ENCODE peak calls at places on chromosomes 6 and 20, in ten cellular contexts. W, F, I, Q, M, J, V, G, Y and U are unnamed samples.

GRCh38 chr6:20875369-20875963 is 341.2 kb downstream of the CDKAL1 start:
- DNase-seq in W (no peak), F (peak), I (peak), Q (no peak), M (peak), J (no peak), V (no peak), G (no peak), Y (peak), U (peak)

GRCh38 chr6:17395112-17395511 is 1.7 kb downstream of the CAP2 start:
- DNase-seq in W (no peak), F (no peak), I (no peak), Q (no peak), M (no peak), J (no peak), V (no peak), G (no peak), Y (no peak), U (no peak)

GRCh38 chr20:14830899-14831298 is 493.5 kb upstream of the FLRT3 start:
- DNase-seq in W (no peak), F (no peak), I (no peak), Q (no peak), M (no peak), J (no peak), V (no peak), G (no peak), Y (no peak), U (no peak)

GRCh38 chr6:165456327-165456726 is 146.9 kb upstream of the C6orf118 start:
- DNase-seq in W (no peak), F (no peak), I (no peak), Q (no peak), M (no peak), J (no peak), V (no peak), G (no peak), Y (no peak), U (no peak)

GRCh38 chr6:70281923-70282902 is 20.7 kb downstream of the COL9A1 start:
- DNase-seq in W (no peak), F (no peak), I (no peak), Q (no peak), M (peak), J (no peak), V (peak), G (no peak), Y (peak), U (no peak)

GRCh38 chr6:55664581-55665223 is 85.7 kb upstream of the HMGCLL1 start:
- DNase-seq in W (no peak), F (peak), I (no peak), Q (no peak), M (no peak), J (no peak), V (no peak), G (no peak), Y (no peak), U (no peak)

GRCh38 chr6:31053873-31054272 is 43.6 kb downstream of the MUC22 start:
- DNase-seq in W (no peak), F (no peak), I (no peak), Q (no peak), M (no peak), J (no peak), V (no peak), G (no peak), Y (no peak), U (no peak)

GRCh38 chr6:35435075-35435837 is 16.9 kb upstream of the FANCE start:
- DNase-seq in W (no peak), F (no peak), I (no peak), Q (no peak), M (no peak), J (no peak), V (no peak), G (peak), Y (no peak), U (no peak)

GRCh38 chr6:156660389-156660788 is 116.8 kb upstream of the ARID1B start:
- DNase-seq in W (no peak), F (no peak), I (no peak), Q (no peak), M (no peak), J (no peak), V (no peak), G (no peak), Y (no peak), U (no peak)

GRCh38 chr6:43681303-43681702 is 6.3 kb downstream of the MRPS18A start:
- DNase-seq in W (no peak), F (no peak), I (no peak), Q (no peak), M (no peak), J (no peak), V (no peak), G (no peak), Y (no peak), U (no peak)

GRCh38 chr6:96947055-96947454 is 22.5 kb downstream of the KLHL32 start:
- DNase-seq in W (no peak), F (no peak), I (peak), Q (peak), M (no peak), J (no peak), V (no peak), G (no peak), Y (no peak), U (no peak)

GRCh38 chr6:37484786-37485170 is 14.9 kb downstream of the CCDC167 start:
- DNase-seq in W (no peak), F (no peak), I (no peak), Q (no peak), M (no peak), J (no peak), V (no peak), G (no peak), Y (no peak), U (no peak)

GRCh38 chr20:19943021-19943659 is 74.0 kb upstream of the NAA20 start:
- DNase-seq in W (no peak), F (no peak), I (no peak), Q (no peak), M (no peak), J (no peak), V (no peak), G (peak), Y (no peak), U (no peak)

GRCh38 chr6:31822038-31822821 is 5.3 kb upstream of the HSPA1B start:
- DNase-seq in W (peak), F (peak), I (no peak), Q (peak), M (peak), J (peak), V (peak), G (peak), Y (no peak), U (peak)

GRCh38 chr20:2822073-2822472 is 5.9 kb downstream of the TMEM239 start:
- DNase-seq in W (peak), F (no peak), I (no peak), Q (peak), M (no peak), J (no peak), V (no peak), G (no peak), Y (no peak), U (no peak)

GRCh38 chr6:35911871-35912653 is 8.8 kb downstream of the SRPK1 start:
- DNase-seq in W (no peak), F (no peak), I (no peak), Q (no peak), M (no peak), J (no peak), V (no peak), G (no peak), Y (no peak), U (peak)

GRCh38 chr6:90028080-90028778 is 134.0 kb downstream of the GJA10 start:
- DNase-seq in W (no peak), F (no peak), I (no peak), Q (peak), M (no peak), J (no peak), V (no peak), G (no peak), Y (no peak), U (no peak)

GRCh38 chr6:158255280-158255973 is 56.8 kb upstream of the TULP4 start:
- DNase-seq in W (no peak), F (no peak), I (no peak), Q (no peak), M (no peak), J (no peak), V (no peak), G (no peak), Y (no peak), U (no peak)

GRCh38 chr20:51871943-51872342 is 69.6 kb upstream of the SALL4 start:
- DNase-seq in W (no peak), F (no peak), I (no peak), Q (no peak), M (no peak), J (no peak), V (no peak), G (no peak), Y (no peak), U (no peak)

GRCh38 chr20:22379472-22379871 is 204.9 kb downstream of the FOXA2 start:
- DNase-seq in W (no peak), F (peak), I (no peak), Q (no peak), M (no peak), J (no peak), V (no peak), G (no peak), Y (no peak), U (peak)

GRCh38 chr6:53309059-53309896 is 39.5 kb downstream of the ELOVL5 start:
- DNase-seq in W (no peak), F (no peak), I (no peak), Q (peak), M (no peak), J (no peak), V (no peak), G (peak), Y (no peak), U (no peak)

GRCh38 chr6:162845972-162846371 is 118.2 kb downstream of the PACRG start:
- DNase-seq in W (no peak), F (no peak), I (no peak), Q (no peak), M (no peak), J (no peak), V (no peak), G (no peak), Y (no peak), U (no peak)

GRCh38 chr20:58696411-58696961 is 3.9 kb downstream of the NPEPL1 start:
- DNase-seq in W (no peak), F (no peak), I (no peak), Q (no peak), M (no peak), J (no peak), V (no peak), G (no peak), Y (no peak), U (no peak)

GRCh38 chr6:169722362-169723199 is 1.7 kb downstream of the PHF10 start:
- DNase-seq in W (no peak), F (peak), I (no peak), Q (peak), M (peak), J (peak), V (peak), G (peak), Y (peak), U (peak)

GRCh38 chr6:83824831-83825230 is 28.3 kb upstream of the RIPPLY2 start:
- DNase-seq in W (no peak), F (no peak), I (no peak), Q (no peak), M (no peak), J (no peak), V (no peak), G (no peak), Y (no peak), U (no peak)

DNA sequence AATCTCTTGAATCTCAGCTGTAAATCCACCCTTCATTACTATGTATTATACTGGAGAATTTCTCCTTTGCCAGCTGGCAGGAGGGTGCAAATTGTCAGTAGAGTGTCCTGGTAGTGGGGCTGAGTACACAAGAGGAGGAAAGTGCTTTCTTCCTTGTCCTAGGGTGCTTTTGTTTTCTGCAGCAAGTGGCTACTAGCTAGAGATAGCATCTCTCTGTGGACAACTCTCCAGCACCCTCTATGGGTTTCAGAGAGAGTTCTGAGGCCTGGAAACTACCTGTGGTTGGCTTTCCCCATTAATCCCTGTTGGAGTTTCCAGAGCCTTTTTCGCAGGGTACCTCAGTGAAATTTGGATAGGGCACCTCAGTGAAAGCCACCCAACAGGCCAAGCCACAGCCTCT is 422.5 kb upstream of the RGS17 start:
- DNase-seq in W (no peak), F (no peak), I (no peak), Q (no peak), M (peak), J (no peak), V (no peak), G (no peak), Y (no peak), U (peak)
- TF ChIP-seq CTCF in W (no peak), F (no peak), I (peak), Q (no peak), M (no peak), J (no peak), V (no peak), G (no peak), Y (peak), U (no peak)

DNA sequence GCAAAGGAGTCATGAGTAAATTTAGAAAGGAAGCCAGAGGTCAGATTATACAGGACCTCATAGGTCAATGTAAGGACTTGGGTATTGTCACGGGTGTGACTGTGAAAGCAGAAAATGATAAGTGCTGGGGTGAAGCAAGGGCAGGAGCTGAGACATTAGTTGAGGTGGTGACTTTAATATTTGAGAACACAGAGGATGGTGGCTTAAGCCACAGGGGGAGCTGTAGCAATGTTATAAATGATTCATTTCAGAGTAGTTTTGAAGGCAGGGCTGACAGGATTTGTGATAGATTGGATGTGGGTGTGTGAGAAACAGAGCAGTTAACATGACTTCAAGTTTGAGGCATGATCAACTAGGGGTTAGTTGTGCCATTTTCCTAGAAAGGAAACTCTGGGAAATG is 659.9 kb downstream of the EPM2A start:
- DNase-seq in W (no peak), F (no peak), I (no peak), Q (no peak), M (no peak), J (no peak), V (no peak), G (no peak), Y (no peak), U (no peak)
- TF ChIP-seq CTCF in W (no peak), F (no peak), I (peak), Q (no peak), M (no peak), J (no peak), V (no peak), G (no peak), Y (peak), U (no peak)

DNA sequence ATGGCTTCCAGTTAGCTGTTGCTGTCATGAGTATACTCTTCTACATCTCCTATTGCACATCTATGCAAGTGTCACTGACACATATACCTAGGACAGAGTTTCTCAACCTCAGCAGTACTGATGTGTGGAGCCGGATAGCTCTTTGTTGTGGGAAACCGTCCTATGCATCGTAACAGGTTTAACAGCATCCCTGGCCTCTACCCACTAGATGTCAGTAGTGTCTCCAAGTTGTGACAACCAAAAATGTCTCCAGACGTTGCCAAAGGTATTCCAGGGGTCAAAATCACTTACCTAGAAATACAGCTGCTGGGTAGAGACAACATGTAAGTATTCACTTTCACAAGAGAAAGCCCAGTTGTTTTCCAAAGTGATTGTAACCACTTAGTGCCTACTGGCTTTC is 637.6 kb downstream of the RNF144B start:
- DNase-seq in W (peak), F (peak), I (peak), Q (no peak), M (peak), J (no peak), V (no peak), G (no peak), Y (peak), U (peak)
- TF ChIP-seq CTCF in W (peak), F (peak), I (peak), Q (no peak), M (peak), J (peak), V (peak), G (peak), Y (peak), U (no peak)

GRCh38 chr20:32019156-32019510 is 8.9 kb downstream of the CCM2L start:
- DNase-seq in W (no peak), F (peak), I (no peak), Q (no peak), M (peak), J (no peak), V (no peak), G (no peak), Y (peak), U (peak)

GRCh38 chr20:32021091-32021490 is 10.9 kb downstream of the CCM2L start:
- DNase-seq in W (no peak), F (no peak), I (no peak), Q (no peak), M (no peak), J (no peak), V (no peak), G (no peak), Y (no peak), U (no peak)

GRCh38 chr20:32019563-32020463 is 9.6 kb downstream of the CCM2L start:
- DNase-seq in W (no peak), F (no peak), I (no peak), Q (no peak), M (no peak), J (no peak), V (no peak), G (no peak), Y (no peak), U (no peak)

GRCh38 chr20:32018269-32019155 is 8.3 kb downstream of the CCM2L start:
- DNase-seq in W (no peak), F (peak), I (no peak), Q (peak), M (peak), J (peak), V (peak), G (peak), Y (peak), U (peak)

GRCh38 chr20:32017711-32018251 is 7.5 kb downstream of the CCM2L start:
- DNase-seq in W (no peak), F (peak), I (no peak), Q (peak), M (no peak), J (no peak), V (no peak), G (peak), Y (no peak), U (peak)
- TF ChIP-seq CTCF in W (no peak), F (peak), I (peak), Q (no peak), M (peak), J (no peak), V (peak), G (peak), Y (peak), U (peak)

DNA sequence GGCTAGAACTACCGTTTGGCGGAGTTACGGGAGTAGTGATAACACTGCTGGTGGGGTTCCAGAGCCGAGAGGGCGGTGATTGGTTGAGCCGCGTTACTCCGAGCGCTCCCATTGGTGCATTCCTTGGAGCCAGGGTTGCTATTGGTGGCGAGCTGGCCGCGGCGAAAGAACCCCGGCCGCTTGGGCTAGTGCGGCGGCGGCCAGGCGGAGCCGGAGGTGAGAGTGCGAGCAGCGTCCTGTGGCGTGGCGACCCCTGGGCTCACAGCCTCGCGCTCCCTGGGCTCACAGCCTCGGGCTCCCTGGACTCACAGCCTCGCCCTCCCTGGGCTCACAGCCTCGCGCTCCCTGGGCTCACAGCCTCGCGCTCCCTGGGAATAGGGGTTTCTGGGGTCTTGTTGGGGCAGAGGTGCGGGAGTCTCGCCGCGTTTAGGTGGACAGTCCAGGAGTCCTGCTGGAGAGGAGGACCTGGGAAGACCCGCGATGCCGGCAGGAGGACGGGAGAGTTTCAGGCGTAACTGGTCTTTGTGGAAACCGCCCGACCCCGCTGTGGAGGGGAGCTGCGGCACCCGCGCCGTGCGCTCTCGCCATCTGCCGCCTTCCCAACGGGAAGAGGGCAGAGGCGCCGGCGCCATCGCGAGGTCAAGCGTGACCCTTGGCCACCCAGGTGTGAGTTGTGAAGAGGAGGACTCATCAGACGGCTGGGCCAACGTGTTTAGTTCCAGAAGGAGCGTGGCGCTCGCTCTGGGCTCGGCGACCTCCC is 12.2 kb downstream of the PRDM13 start:
- DNase-seq in W (no peak), F (no peak), I (no peak), Q (no peak), M (peak), J (no peak), V (peak), G (no peak), Y (no peak), U (no peak)
- TF ChIP-seq CTCF in W (no peak), F (no peak), I (no peak), Q (no peak), M (no peak), J (no peak), V (no peak), G (no peak), Y (no peak), U (no peak)

DNA sequence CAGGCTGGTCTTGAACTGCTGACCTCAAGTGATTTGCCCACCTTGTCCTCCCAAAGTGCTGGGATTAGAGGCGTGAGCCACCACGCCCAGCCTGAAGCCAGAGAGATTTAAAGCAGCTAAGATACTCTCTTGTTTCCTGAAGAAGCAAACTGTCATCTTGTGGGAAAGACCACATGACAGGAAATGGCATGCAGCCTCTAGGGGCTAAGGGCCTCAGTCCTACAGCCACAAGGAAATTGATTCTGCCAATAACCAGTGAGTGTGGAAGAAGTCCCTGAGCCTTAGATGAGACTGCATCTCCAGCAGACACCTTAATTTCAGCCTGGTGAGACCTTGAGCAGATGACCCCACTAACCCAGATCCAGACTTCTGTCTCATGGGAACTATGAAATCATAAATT is 40.9 kb downstream of the KIZ start:
- DNase-seq in W (no peak), F (no peak), I (no peak), Q (peak), M (no peak), J (no peak), V (no peak), G (no peak), Y (no peak), U (no peak)
- TF ChIP-seq CTCF in W (no peak), F (no peak), I (no peak), Q (no peak), M (no peak), J (no peak), V (no peak), G (no peak), Y (no peak), U (no peak)

GRCh38 chr6:33415831-33416230 is 2.1 kb downstream of the CUTA start:
- DNase-seq in W (no peak), F (no peak), I (no peak), Q (no peak), M (no peak), J (no peak), V (no peak), G (no peak), Y (no peak), U (no peak)

GRCh38 chr6:33416386-33417126 is 1.4 kb downstream of the CUTA start:
- DNase-seq in W (no peak), F (no peak), I (no peak), Q (peak), M (no peak), J (no peak), V (no peak), G (no peak), Y (no peak), U (no peak)

GRCh38 chr6:33417903-33418689 is at the start of gene CUTA:
- DNase-seq in W (peak), F (peak), I (peak), Q (peak), M (peak), J (peak), V (peak), G (peak), Y (peak), U (peak)

GRCh38 chr6:33418690-33419291 is 884 bp upstream of the CUTA start:
- DNase-seq in W (no peak), F (no peak), I (no peak), Q (peak), M (no peak), J (no peak), V (no peak), G (no peak), Y (no peak), U (no peak)

GRCh38 chr6:33417127-33417902 is 592 bp downstream of the CUTA start:
- DNase-seq in W (no peak), F (peak), I (no peak), Q (peak), M (no peak), J (no peak), V (no peak), G (no peak), Y (no peak), U (peak)
- TF ChIP-seq CTCF in W (no peak), F (no peak), I (no peak), Q (no peak), M (no peak), J (no peak), V (no peak), G (no peak), Y (no peak), U (no peak)